ENCODE peak calls at places on chromosomes 7 and 10, in ten cellular contexts. N is ELR; R is non-pigmented ciliary epithelial cell; S is KG1; B is stimulated activated naive CD4-positive, alpha-beta T cell; E is NCI-H1092; T is central memory CD4-positive, alpha-beta T cell; J is stimulated activated CD4-positive, alpha-beta T cell treated with anti-CD3 and anti-CD28 coated beads, Interleukin-12 subunit alpha, Interleukin-12 subunit beta, amount 100 ng/mL, for 48 hours; V is activated CD4-positive, alpha-beta memory T cell treated with anti-CD3 and anti-CD28 coated beads, Interleukin-2, amount 10 ng/mL, durations not matched to agents 7 days and 5 days; D is GM23248. Y is an unnamed sample.

GRCh38 chr7:27115161-27116018 is 12.9 kb upstream of the HOXA2 start:
- DNase-seq in N (peak), R (no peak), S (no peak), B (no peak), E (no peak), T (no peak), J (no peak), V (no peak), D (peak), Y (no peak)

GRCh38 chr7:1015196-1015595 is 29.1 kb upstream of the GPR146 start:
- DNase-seq in N (no peak), R (no peak), S (no peak), B (no peak), E (no peak), T (no peak), J (no peak), V (no peak), D (no peak), Y (no peak)

GRCh38 chr10:128694532-128694931 is 568.3 kb upstream of the MKI67 start:
- DNase-seq in N (no peak), R (no peak), S (no peak), B (no peak), E (no peak), T (no peak), J (no peak), V (no peak), D (no peak), Y (no peak)

GRCh38 chr7:20340839-20341238 is 10.1 kb downstream of the ITGB8 start:
- DNase-seq in N (no peak), R (no peak), S (no peak), B (no peak), E (no peak), T (no peak), J (no peak), V (no peak), D (no peak), Y (no peak)

GRCh38 chr10:6669269-6669859 is 89.3 kb upstream of the PRKCQ start:
- DNase-seq in N (peak), R (no peak), S (no peak), B (peak), E (no peak), T (peak), J (no peak), V (peak), D (peak), Y (no peak)

GRCh38 chr7:105862276-105862675 is 14.1 kb downstream of the ATXN7L1 start:
- DNase-seq in N (no peak), R (no peak), S (no peak), B (no peak), E (no peak), T (no peak), J (no peak), V (no peak), D (no peak), Y (no peak)

GRCh38 chr10:480928-481551 is 208.4 kb downstream of the DIP2C start:
- DNase-seq in N (no peak), R (no peak), S (no peak), B (no peak), E (peak), T (no peak), J (no peak), V (no peak), D (no peak), Y (no peak)

GRCh38 chr7:6460303-6460702 is 12.5 kb upstream of the DAGLB start:
- DNase-seq in N (no peak), R (no peak), S (no peak), B (no peak), E (no peak), T (no peak), J (no peak), V (no peak), D (no peak), Y (no peak)

GRCh38 chr10:12782537-12782936 is 219.0 kb downstream of the CCDC3 start:
- DNase-seq in N (peak), R (no peak), S (no peak), B (peak), E (no peak), T (no peak), J (peak), V (peak), D (peak), Y (no peak)

Y was measured in stimulated activated CD8-positive, alpha-beta memory T cell treated with anti-CD3 and anti-CD28 coated beads, Interleukin-15, amount 100 ng/mL, for 24 hours.